ENCODE peak calls at places on chromosome 12, in four cellular contexts. One of them, this sample, is unnamed.

GRCh38 chr12:34599530-34600513 is 577.5 kb downstream of the ALG10 start:
- DNase-seq in gastrocnemius medialis: no peak
- DNase-seq in AG09309: no peak
- DNase-seq in fibroblast of mammary gland: no peak
- DNase-seq in this sample: no peak

GRCh38 chr12:19450362-19450761 is 11.1 kb downstream of the AEBP2 start:
- DNase-seq in fibroblast of mammary gland: no peak
- DNase-seq in gastrocnemius medialis: no peak
- DNase-seq in AG09309: no peak
- DNase-seq in this sample: no peak

GRCh38 chr12:94644141-94644575 is 6.2 kb downstream of the TMCC3 start:
- DNase-seq in AG09309: no peak
- DNase-seq in fibroblast of mammary gland: peak
- DNase-seq in gastrocnemius medialis: no peak
- DNase-seq in this sample: no peak

GRCh38 chr12:28222081-28222700 is 31.9 kb downstream of the CCDC91 start:
- DNase-seq in fibroblast of mammary gland: no peak
- DNase-seq in AG09309: no peak
- DNase-seq in gastrocnemius medialis: no peak
- DNase-seq in this sample: no peak

GRCh38 chr12:120651821-120652220 is 11.4 kb downstream of the CABP1 start:
- DNase-seq in gastrocnemius medialis: no peak
- DNase-seq in fibroblast of mammary gland: peak
- DNase-seq in AG09309: no peak
- DNase-seq in this sample: no peak

GRCh38 chr12:52314511-52314910 is 6.7 kb downstream of the KRT83 start:
- DNase-seq in gastrocnemius medialis: no peak
- DNase-seq in fibroblast of mammary gland: no peak
- DNase-seq in AG09309: no peak
- DNase-seq in this sample: no peak

GRCh38 chr12:100020370-100020769 is 35.6 kb upstream of the ANKS1B start:
- DNase-seq in fibroblast of mammary gland: peak
- DNase-seq in AG09309: no peak
- DNase-seq in gastrocnemius medialis: no peak
- DNase-seq in this sample: no peak

GRCh38 chr12:77325505-77325904 is 260.1 kb upstream of the E2F7 start:
- DNase-seq in AG09309: no peak
- DNase-seq in gastrocnemius medialis: no peak
- DNase-seq in fibroblast of mammary gland: no peak
- DNase-seq in this sample: no peak

GRCh38 chr12:13941258-13942249 is 39.8 kb downstream of the GRIN2B start:
- DNase-seq in AG09309: no peak
- DNase-seq in fibroblast of mammary gland: peak
- DNase-seq in gastrocnemius medialis: no peak
- DNase-seq in this sample: no peak

GRCh38 chr12:12201274-12201758 is 65.5 kb downstream of the LRP6 start:
- DNase-seq in gastrocnemius medialis: peak
- DNase-seq in AG09309: no peak
- DNase-seq in fibroblast of mammary gland: no peak
- DNase-seq in this sample: no peak

DNA sequence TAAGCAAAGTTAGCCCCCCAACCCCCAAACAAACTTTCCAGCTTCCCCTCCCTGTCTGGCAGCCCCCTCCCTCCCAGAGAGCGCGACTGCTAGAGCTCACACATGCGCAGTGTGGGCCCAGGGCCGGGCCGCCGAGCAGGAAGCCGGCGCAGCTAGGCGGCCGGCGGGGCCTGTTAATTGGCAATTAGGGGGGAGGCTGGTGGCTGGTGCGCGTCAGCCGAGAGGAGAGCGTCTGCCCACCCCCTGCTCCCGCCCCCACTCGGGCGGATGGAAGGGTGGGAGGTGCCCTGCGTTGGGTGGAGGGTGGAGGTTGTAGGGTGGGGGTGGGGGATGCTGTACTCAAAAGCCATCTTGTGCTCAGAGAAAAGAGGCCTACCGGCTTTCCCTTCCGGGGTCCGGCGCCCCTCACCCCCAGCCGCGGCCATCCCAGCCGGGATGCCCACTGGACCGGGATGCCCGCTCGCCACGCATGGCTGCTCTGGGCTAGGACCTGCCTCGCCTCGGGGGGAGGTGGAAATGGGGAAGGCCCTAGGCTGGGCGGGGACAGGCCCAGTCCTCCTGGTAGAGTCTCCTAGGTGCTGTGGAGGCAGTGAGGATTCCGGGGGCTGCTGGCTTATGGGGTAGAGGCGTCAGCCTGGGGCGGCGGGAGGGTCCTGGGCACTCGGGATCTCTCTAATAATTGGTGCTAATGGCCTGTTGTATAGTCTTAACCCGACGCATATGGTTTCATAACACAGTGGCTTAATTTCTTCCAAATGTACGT is 9.2 kb downstream of the HOXC8 start:
- DNase-seq in AG09309: peak
- DNase-seq in gastrocnemius medialis: peak
- DNase-seq in fibroblast of mammary gland: peak
- DNase-seq in this sample: no peak
- TF ChIP-seq CTCF in AG09309: no peak
- TF ChIP-seq CTCF in gastrocnemius medialis: no peak
- TF ChIP-seq CTCF in fibroblast of mammary gland: no peak
- TF ChIP-seq CTCF in this sample: no peak

DNA sequence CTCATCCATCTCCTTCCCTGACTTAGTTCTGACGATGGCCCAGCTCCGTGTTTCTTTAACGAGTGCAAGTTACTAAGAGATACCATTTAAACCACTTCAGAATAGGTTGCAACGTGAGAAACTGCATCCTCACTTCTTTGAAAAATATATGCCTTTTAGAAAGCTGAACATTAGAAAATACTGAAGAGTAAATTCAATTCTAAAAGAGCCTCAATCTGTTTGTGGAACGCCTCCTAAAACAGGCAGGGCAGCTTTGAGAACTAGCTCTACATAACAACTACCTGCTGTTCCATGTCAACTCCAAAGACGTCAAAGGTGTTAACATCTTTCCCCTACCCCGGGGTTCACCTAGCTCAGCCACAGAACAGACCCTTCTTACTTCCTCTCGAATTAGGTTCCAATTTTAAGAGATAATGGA is 3.5 kb downstream of the BHLHE41 start:
- DNase-seq in AG09309: no peak
- DNase-seq in fibroblast of mammary gland: no peak
- DNase-seq in gastrocnemius medialis: no peak
- DNase-seq in this sample: no peak
- H3K4me3 ChIP-seq in AG09309: no peak
- H3K4me3 ChIP-seq in fibroblast of mammary gland: peak
- H3K4me3 ChIP-seq in gastrocnemius medialis: peak
- H3K4me3 ChIP-seq in this sample: peak

DNA sequence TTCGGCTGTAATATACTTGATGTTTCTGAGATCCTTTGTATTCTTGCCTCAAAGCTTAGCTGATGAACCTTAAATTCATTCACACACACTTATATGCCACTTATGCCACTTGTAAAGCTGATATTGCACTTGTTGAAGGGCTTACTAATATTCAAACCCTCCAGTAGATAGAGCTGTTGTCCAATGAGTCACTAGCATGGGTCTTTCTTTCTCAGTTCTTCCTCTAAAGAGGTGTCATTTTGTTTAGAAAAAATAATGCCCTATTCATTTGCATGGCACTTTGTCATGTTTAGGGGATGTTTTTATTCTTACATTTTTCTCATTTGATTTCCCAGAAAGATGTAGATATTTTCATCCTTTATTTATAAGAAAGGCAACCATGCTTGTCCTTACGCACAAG is 56.4 kb downstream of the MON2 start:
- DNase-seq in AG09309: no peak
- DNase-seq in gastrocnemius medialis: no peak
- DNase-seq in fibroblast of mammary gland: peak
- DNase-seq in this sample: no peak
- TF ChIP-seq CTCF in AG09309: peak
- TF ChIP-seq CTCF in gastrocnemius medialis: no peak
- TF ChIP-seq CTCF in fibroblast of mammary gland: no peak
- TF ChIP-seq CTCF in this sample: no peak

DNA sequence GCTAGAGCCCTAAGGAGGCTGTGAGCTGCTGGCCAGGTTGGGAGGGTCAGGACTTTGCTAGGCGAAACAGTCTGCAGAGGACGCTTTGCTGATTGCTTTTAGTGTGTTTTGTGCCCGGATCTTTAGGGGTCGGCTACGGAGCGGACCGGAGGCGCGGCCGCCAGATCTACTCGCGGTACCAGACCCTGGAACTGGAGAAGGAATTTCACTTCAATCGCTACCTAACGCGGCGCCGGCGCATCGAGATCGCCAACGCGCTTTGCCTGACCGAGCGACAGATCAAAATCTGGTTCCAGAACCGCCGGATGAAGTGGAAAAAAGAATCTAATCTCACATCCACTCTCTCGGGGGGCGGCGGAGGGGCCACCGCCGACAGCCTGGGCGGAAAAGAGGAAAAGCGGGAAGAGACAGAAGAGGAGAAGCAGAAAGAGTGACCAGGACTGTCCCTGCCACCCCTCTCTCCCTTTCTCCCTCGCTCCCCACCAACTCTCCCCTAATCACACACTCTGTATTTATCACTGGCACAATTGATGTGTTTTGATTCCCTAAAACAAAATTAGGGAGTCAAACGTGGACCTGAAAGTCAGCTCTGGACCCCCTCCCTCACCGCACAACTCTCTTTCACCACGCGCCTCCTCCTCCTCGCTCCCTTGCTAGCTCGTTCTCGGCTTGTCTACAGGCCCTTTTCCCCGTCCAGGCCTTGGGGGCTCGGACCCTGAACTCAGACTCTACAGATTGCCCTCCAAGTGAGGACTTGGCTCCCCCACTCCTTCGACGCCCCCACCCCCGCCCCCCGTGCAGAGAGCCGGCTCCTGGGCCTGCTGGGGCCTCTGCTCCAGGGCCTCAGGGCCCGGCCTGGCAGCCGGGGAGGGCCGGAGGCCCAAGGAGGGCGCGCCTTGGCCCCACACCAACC is 1.5 kb downstream of the HOXC6 start:
- DNase-seq in gastrocnemius medialis: no peak
- DNase-seq in fibroblast of mammary gland: no peak
- DNase-seq in AG09309: no peak
- DNase-seq in this sample: no peak
- H3K4me3 ChIP-seq in gastrocnemius medialis: peak
- H3K4me3 ChIP-seq in fibroblast of mammary gland: peak
- H3K4me3 ChIP-seq in AG09309: no peak
- H3K4me3 ChIP-seq in this sample: no peak

GRCh38 chr12:55822228-55822627 is 4.4 kb downstream of the ORMDL2 start:
- DNase-seq in fibroblast of mammary gland: no peak
- DNase-seq in AG09309: no peak
- DNase-seq in gastrocnemius medialis: no peak
- DNase-seq in this sample: no peak
- TF ChIP-seq CTCF in fibroblast of mammary gland: peak
- TF ChIP-seq CTCF in AG09309: peak
- TF ChIP-seq CTCF in gastrocnemius medialis: no peak
- TF ChIP-seq CTCF in this sample: no peak

DNA sequence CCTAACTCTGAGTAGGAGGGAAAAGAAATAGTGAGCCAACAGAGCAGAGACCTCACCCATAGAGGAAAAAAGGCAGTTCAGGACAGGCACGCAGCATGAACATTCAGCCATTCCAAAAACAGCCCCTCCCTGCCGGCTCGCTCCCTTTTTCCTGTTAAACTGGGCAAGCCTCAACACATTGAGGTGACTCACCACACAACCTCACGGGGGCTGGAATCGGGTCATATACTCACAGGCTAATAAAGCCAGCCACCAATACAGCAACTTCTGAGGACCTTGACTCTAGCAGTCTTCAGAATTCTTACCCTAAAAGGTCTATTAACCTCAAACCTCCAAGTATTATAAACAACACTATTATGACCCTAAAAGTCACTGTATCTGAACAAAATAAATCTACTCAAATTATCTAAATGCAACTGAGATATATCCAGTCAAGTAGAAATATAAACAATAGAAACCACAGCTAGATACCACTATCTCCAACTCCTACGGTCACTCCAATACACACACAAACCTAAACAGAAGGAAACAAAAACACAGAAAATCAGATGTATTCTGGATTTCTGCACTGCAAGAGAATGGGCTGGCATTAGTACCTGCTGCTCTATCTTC is 6.3 kb downstream of the YBX3 start:
- DNase-seq in AG09309: peak
- DNase-seq in gastrocnemius medialis: peak
- DNase-seq in fibroblast of mammary gland: peak
- DNase-seq in this sample: peak
- H3K4me3 ChIP-seq in AG09309: peak
- H3K4me3 ChIP-seq in gastrocnemius medialis: peak
- H3K4me3 ChIP-seq in fibroblast of mammary gland: peak
- H3K4me3 ChIP-seq in this sample: peak

GRCh38 chr12:112998997-112999767 is 20.9 kb downstream of the OAS2 start:
- DNase-seq in fibroblast of mammary gland: no peak
- DNase-seq in AG09309: no peak
- DNase-seq in gastrocnemius medialis: no peak
- DNase-seq in this sample: no peak

GRCh38 chr12:113000433-113000832 is 22.1 kb downstream of the OAS2 start:
- DNase-seq in AG09309: no peak
- DNase-seq in gastrocnemius medialis: no peak
- DNase-seq in fibroblast of mammary gland: no peak
- DNase-seq in this sample: no peak

GRCh38 chr12:113002676-113003075 is 24.4 kb downstream of the OAS2 start:
- DNase-seq in fibroblast of mammary gland: no peak
- DNase-seq in gastrocnemius medialis: no peak
- DNase-seq in AG09309: no peak
- DNase-seq in this sample: no peak

GRCh38 chr12:113003631-113004030 is 25.3 kb downstream of the OAS2 start:
- DNase-seq in fibroblast of mammary gland: no peak
- DNase-seq in gastrocnemius medialis: no peak
- DNase-seq in AG09309: no peak
- DNase-seq in this sample: no peak

GRCh38 chr12:113002155-113002554 is 23.8 kb downstream of the OAS2 start:
- DNase-seq in fibroblast of mammary gland: no peak
- DNase-seq in gastrocnemius medialis: no peak
- DNase-seq in AG09309: no peak
- DNase-seq in this sample: no peak
- TF ChIP-seq CTCF in fibroblast of mammary gland: peak
- TF ChIP-seq CTCF in gastrocnemius medialis: no peak
- TF ChIP-seq CTCF in AG09309: no peak
- TF ChIP-seq CTCF in this sample: no peak

DNA sequence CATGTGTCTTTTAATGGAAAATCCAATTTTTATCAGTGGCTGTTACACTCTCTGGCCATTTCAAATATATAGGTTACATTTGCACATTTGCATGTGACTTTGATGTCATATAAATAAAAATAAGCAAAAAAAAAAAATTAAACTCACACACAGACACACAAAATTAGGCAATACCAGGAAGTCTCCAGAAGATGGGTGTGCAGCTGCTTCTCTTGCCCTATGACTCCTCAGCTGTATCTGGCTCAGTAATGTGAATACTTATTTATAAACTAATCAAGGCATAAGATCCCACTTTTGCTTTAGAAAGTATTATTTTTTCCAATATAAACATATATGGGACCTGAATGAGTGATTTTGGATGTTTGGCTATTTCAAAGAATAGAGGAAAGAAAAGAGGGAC is 461.1 kb downstream of the LRIG3 start:
- DNase-seq in fibroblast of mammary gland: peak
- DNase-seq in gastrocnemius medialis: no peak
- DNase-seq in AG09309: no peak
- DNase-seq in this sample: no peak
- H3K4me3 ChIP-seq in fibroblast of mammary gland: no peak
- H3K4me3 ChIP-seq in gastrocnemius medialis: no peak
- H3K4me3 ChIP-seq in AG09309: no peak
- H3K4me3 ChIP-seq in this sample: no peak

DNA sequence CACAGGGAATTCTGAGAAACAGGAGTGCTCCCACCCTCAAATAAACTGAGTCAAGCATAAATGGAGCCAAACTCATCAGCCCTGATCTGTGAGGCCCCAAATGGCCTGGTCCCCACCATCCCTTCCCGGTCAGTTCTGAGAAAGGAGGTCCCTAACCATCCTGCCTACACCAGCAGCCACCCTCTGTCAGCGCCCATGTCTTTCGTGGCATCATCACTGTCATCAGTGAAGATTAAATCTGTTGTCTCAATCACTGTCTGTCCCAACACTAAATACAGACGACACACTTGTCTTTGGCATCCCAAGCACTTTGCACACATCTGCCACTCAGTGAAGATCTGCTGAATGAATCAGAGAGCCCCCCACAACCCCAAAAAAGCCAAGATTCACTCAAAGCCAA is 22.4 kb downstream of the VPS37B start:
- DNase-seq in fibroblast of mammary gland: no peak
- DNase-seq in AG09309: no peak
- DNase-seq in gastrocnemius medialis: no peak
- DNase-seq in this sample: no peak
- TF ChIP-seq CTCF in fibroblast of mammary gland: no peak
- TF ChIP-seq CTCF in AG09309: no peak
- TF ChIP-seq CTCF in gastrocnemius medialis: no peak
- TF ChIP-seq CTCF in this sample: no peak

This sample was measured in HFF-Myc.